ENCODE peak calls at places on chromosome 4, in five cellular contexts. E is right lobe of liver, J is A549, S is HepG2, F is lower lobe of right lung. H is an unnamed sample. For H3K9me3, the result is how much of the 10 kb centered on the place peaks cover.

GRCh38 chr4:74376888-74377483 is 12.0 kb downstream of the EREG start:
- DNase-seq in J (peak), S (peak), E (no peak), F (no peak), H (no peak)

GRCh38 chr4:26032572-26033320 is 118.7 kb downstream of the SMIM20 start:
- DNase-seq in J (no peak), F (no peak), S (peak), E (no peak), H (peak)

GRCh38 chr4:55215087-55215486 is 89.7 kb upstream of the KDR start:
- DNase-seq in F (no peak), S (no peak), J (no peak), E (no peak), H (no peak)

GRCh38 chr4:3388461-3389185 is 53.1 kb upstream of the HGFAC start:
- DNase-seq in F (peak), J (no peak), E (no peak), S (no peak), H (peak)

GRCh38 chr4:121221608-121222007 is 57.5 kb upstream of the TNIP3 start:
- DNase-seq in J (no peak), S (no peak), E (no peak), F (no peak), H (no peak)

GRCh38 chr4:165398570-165398969 is 19.8 kb downstream of the CPE start:
- DNase-seq in S (no peak), E (no peak), J (peak), F (no peak), H (no peak)

GRCh38 chr4:176238157-176238608 is 30.8 kb downstream of the ASB5 start:
- DNase-seq in S (no peak), E (no peak), J (no peak), F (no peak), H (peak)

GRCh38 chr4:3864736-3865721 is 98.8 kb downstream of the ADRA2C start:
- DNase-seq in F (peak), E (peak), J (no peak), S (no peak), H (peak)

GRCh38 chr4:156754832-156755570 is 216.6 kb downstream of the PDGFC start:
- DNase-seq in J (no peak), E (no peak), S (no peak), F (no peak), H (no peak)

GRCh38 chr4:92387459-92388069 is 83.8 kb downstream of the GRID2 start:
- DNase-seq in E (no peak), S (peak), F (no peak), J (peak), H (peak)

GRCh38 chr4:118865091-118865708 is 23.5 kb upstream of the SYNPO2 start:
- DNase-seq in S (peak), E (peak), J (peak), F (no peak), H (peak)

GRCh38 chr4:75512336-75513211 is 1.6 kb downstream of the RCHY1 start:
- DNase-seq in F (no peak), E (no peak), S (peak), J (no peak), H (no peak)

GRCh38 chr4:8370835-8371234 is 69.7 kb downstream of the ACOX3 start:
- DNase-seq in F (peak), E (no peak), J (no peak), S (no peak), H (peak)

GRCh38 chr4:78362310-78362709 is 189.3 kb upstream of the ANXA3 start:
- DNase-seq in E (no peak), F (no peak), J (no peak), S (no peak), H (no peak)

GRCh38 chr4:85498068-85498733 is 23.3 kb downstream of the ARHGAP24 start:
- DNase-seq in S (no peak), J (no peak), E (no peak), F (peak), H (peak)

GRCh38 chr4:114867291-114867690 is 246.1 kb downstream of the NDST4 start:
- DNase-seq in J (no peak), F (no peak), S (no peak), E (no peak), H (no peak)

GRCh38 chr4:140213736-140214135 is 59.8 kb upstream of the MAML3 start:
- DNase-seq in S (no peak), E (no peak), F (no peak), J (no peak), H (no peak)

GRCh38 chr4:163107754-163108153 is 58.9 kb downstream of the NAF1 start:
- DNase-seq in F (no peak), S (no peak), E (no peak), J (no peak), H (no peak)

GRCh38 chr4:105061136-105061696 is 85.5 kb upstream of the TET2 start:
- DNase-seq in S (peak), E (no peak), F (no peak), J (no peak), H (no peak)

GRCh38 chr4:10750714-10751113 is 66.1 kb upstream of the CLNK start:
- DNase-seq in S (no peak), J (no peak), F (no peak), E (no peak), H (no peak)

GRCh38 chr4:8928074-8928473 is 56.4 kb upstream of the HMX1 start:
- DNase-seq in J (no peak), E (no peak), S (no peak), F (no peak), H (no peak)

GRCh38 chr4:14583331-14583730 is 418.9 kb upstream of the CPEB2 start:
- DNase-seq in E (no peak), F (no peak), J (no peak), S (no peak), H (no peak)

GRCh38 chr4:25367004-25367621 is 9.9 kb upstream of the ANAPC4 start:
- DNase-seq in J (no peak), F (no peak), S (no peak), E (no peak), H (no peak)

GRCh38 chr4:163280703-163281519 is 51.5 kb downstream of the NPY1R start:
- DNase-seq in S (no peak), E (no peak), F (no peak), J (no peak), H (peak)

GRCh38 chr4:2962099-2962455 is 1.1 kb downstream of the NOP14 start:
- DNase-seq in J (no peak), E (no peak), S (no peak), F (no peak), H (no peak)

GRCh38 chr4:158873795-158874359 is 105.1 kb downstream of the FNIP2 start:
- DNase-seq in F (no peak), S (peak), J (peak), E (no peak), H (peak)

GRCh38 chr4:133866328-133866699 is 335.3 kb downstream of the PABPC4L start:
- DNase-seq in E (no peak), J (no peak), S (no peak), F (no peak), H (no peak)

GRCh38 chr4:27368781-27369180 is 508.1 kb downstream of the STIM2 start:
- DNase-seq in F (no peak), S (no peak), E (no peak), J (no peak), H (no peak)

GRCh38 chr4:86977621-86978184 is 42.9 kb downstream of the AFF1 start:
- DNase-seq in J (peak), F (no peak), E (peak), S (peak), H (peak)

GRCh38 chr4:37517326-37517725 is 168.8 kb downstream of the RELL1 start:
- DNase-seq in E (no peak), F (no peak), S (no peak), J (no peak), H (no peak)

GRCh38 chr4:158170691-158171455 is 2.0 kb downstream of the GASK1B start:
- DNase-seq in F (peak), S (peak), E (peak), J (no peak), H (no peak)

GRCh38 chr4:155703486-155704227 is 37.0 kb downstream of the GUCY1A1 start:
- DNase-seq in J (no peak), E (no peak), F (no peak), S (no peak), H (no peak)

GRCh38 chr4:148116264-148116663 is 325.9 kb downstream of the NR3C2 start:
- DNase-seq in S (no peak), E (no peak), J (no peak), F (no peak), H (no peak)

GRCh38 chr4:169210516-169211108 is 60.1 kb downstream of the SH3RF1 start:
- DNase-seq in S (no peak), E (no peak), J (no peak), F (no peak), H (no peak)

GRCh38 chr4:76611611-76612010 is 176.6 kb downstream of the SHROOM3 start:
- DNase-seq in J (no peak), S (no peak), E (no peak), F (no peak), H (peak)

GRCh38 chr4:139077567-139078355 is 62.2 kb downstream of the NOCT start:
- DNase-seq in S (no peak), F (no peak), J (no peak), E (no peak), H (no peak)

GRCh38 chr4:184648220-184649025 is 824 bp downstream of the CASP3 start:
- DNase-seq in E (peak), F (peak), J (peak), S (peak), H (no peak)

GRCh38 chr4:3276961-3277360 is 15.9 kb upstream of the RGS12 start:
- DNase-seq in F (no peak), S (no peak), E (no peak), J (no peak), H (peak)

GRCh38 chr4:476501-476900 is 22.5 kb downstream of the ZNF721 start:
- DNase-seq in J (no peak), F (no peak), S (no peak), E (no peak), H (peak)

GRCh38 chr4:477686-478085 is 21.3 kb downstream of the ZNF721 start:
- DNase-seq in E (no peak), S (no peak), J (no peak), F (no peak), H (no peak)

GRCh38 chr4:475962-476361 is 23.0 kb downstream of the ZNF721 start:
- DNase-seq in J (no peak), E (no peak), F (no peak), S (no peak), H (no peak)

GRCh38 chr4:473575-474457 is 25.1 kb downstream of the ZNF721 start:
- DNase-seq in J (peak), E (peak), F (peak), S (peak), H (peak)

DNA sequence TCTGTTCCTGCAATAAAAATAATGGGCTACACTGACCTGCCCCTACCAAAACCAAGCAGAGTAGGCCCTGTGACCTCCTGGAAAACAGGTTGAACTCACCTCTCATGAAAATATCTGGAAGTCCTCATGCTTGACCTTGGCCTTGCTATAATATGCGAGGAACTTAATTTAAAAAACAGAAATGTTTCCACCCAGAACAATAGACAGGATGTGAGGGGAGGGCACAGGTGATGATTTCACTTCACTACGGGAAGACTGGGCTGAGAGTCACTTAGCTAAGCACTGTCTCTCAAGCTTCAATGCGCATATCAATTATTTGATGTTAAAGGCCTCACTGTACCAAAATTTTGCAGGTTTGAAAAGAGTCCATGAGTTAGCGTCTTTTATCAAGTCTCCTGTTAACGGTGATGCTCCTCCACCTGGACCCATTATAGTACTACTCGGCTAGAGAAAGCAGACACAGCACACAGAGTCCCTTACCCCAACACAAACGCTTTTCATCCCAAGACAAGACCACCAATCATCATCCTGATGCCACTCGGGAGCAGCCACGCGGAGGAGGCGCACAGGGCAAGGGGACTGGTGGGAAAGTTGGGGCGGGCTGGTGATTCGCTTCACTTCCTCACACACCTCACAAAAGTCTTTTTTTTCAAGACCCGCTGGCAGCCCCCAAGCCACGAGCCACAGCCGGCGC is 25.9 kb downstream of the ZNF721 start:
- DNase-seq in E (peak), J (peak), F (no peak), S (no peak), H (peak)
- H3K9me3 ChIP-seq in E (under half), J (half or more), F (under half), S (under half), H (under half)

GRCh38 chr4:13537011-13537831 is 7.1 kb downstream of the NKX3-2 start:
- DNase-seq in J (no peak), E (no peak), S (no peak), F (no peak), H (no peak)
- H3K9me3 ChIP-seq in J (under half), E (under half), S (under half), F (under half), H (under half)

GRCh38 chr4:374298-375160 is 36.9 kb downstream of the ZNF141 start:
- DNase-seq in F (no peak), S (no peak), J (no peak), E (no peak), H (no peak)
- H3K9me3 ChIP-seq in F (half or more), S (half or more), J (half or more), E (under half), H (half or more)

DNA sequence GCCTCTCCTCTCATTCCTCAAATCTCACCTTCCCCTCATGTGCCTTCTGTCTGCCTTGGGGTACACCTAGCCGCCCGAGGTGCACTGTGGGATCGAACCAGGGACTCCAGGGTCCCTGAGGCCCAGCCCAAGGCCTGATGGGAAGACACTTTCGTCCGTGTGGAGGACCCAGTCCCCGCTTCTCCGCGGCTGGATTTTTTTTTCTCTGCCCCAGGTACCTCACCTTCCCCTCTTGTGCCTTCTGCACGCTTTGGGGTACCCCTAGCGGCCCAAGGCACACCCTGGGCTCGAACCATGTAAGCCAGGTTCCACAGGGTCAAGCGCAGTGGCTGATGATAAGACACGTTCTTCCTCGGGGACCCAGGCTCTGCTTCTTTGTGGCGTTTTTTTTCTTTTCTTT is 530.7 kb downstream of the CWH43 start:
- DNase-seq in J (no peak), F (peak), S (no peak), E (no peak), H (no peak)
- H3K9me3 ChIP-seq in J (under half), F (under half), S (under half), E (under half), H (under half)

GRCh38 chr4:129082302-129082701 is 11.0 kb downstream of the SCLT1 start:
- DNase-seq in J (no peak), F (no peak), E (no peak), S (no peak), H (peak)
- H3K9me3 ChIP-seq in J (under half), F (under half), E (under half), S (under half), H (under half)

DNA sequence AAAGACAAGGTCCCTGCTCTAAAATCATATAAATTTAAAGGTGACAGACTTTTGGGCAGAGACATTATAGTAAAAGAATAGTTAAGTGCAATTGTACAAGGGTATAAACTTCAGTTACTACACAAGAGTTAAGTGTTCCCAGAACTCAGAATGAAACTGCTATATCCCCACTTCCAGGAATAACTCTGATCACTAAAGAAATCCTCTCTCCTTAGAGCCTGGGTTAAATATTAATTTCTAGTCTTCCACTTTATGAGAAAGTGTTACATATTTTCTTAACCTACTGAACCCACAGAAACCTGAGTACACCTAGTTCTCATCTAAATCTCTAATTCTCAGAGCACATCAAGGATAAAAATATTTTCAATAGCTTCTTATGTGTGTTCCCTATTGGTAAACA is 99.1 kb upstream of the USP38 start:
- DNase-seq in F (no peak), J (no peak), E (no peak), S (no peak), H (no peak)
- H3K9me3 ChIP-seq in F (under half), J (under half), E (under half), S (under half), H (under half)

GRCh38 chr4:49217492-49217891 is 231.4 kb downstream of the CWH43 start:
- DNase-seq in S (no peak), F (no peak), E (no peak), J (no peak), H (no peak)
- H3K9me3 ChIP-seq in S (half or more), F (under half), E (under half), J (under half), H (under half)

DNA sequence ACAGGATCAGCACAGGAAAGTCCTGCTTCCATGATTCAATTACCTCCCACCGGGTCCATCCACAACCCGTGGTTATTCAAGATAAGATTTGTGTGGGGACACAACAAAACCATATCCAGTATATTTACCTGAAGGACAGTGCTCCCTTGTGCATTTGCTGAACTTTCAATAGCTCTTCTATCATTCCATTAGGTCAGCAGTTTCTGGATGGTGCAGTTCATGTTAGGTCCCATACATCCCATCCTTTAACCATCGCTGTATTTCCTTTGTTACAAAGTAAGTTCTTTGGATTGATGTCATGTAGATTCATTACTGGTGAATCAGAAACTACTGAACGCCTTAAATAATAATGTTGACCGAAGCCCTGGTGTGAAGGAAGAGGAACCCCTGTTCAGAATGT is 775.9 kb downstream of the TRIML1 start:
- DNase-seq in J (no peak), E (no peak), F (no peak), S (no peak), H (no peak)
- H3K9me3 ChIP-seq in J (under half), E (under half), F (under half), S (under half), H (under half)

DNA sequence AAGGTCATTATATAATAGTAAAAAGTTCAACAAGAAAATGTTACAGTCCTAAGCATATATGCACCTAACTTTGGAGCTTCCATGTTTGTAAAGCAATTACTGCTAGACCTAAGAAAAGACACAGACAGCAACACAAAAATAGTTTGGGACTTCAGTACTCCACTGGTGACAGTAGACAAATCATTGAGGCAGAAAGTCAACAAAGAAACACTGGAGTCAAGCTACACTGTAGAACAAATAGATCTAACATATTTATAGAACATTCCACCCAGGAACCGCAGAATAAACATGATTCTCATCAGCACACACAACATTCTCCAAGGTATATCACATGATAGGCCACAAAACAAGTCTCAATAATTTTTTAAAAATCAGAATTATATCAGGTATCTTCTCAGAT is 42.6 kb downstream of the ARFIP1 start:
- DNase-seq in S (no peak), E (no peak), F (no peak), J (no peak), H (no peak)
- H3K9me3 ChIP-seq in S (under half), E (under half), F (under half), J (under half), H (under half)